ENCODE peak calls at places on chromosomes 4 and X, in four cellular contexts. Y is activated naive CD8-positive, alpha-beta T cell treated with anti-CD3 and anti-CD28 coated beads, Interleukin-2, amount 50 U/mL, for 24 hours; R is NCI-H1436; F is RPMI7951. S is an unnamed sample.

GRCh38 chr4:106369456-106370060 is 980 bp upstream of the GIMD1 start:
- DNase-seq in Y (peak), R (peak), F (peak), S (peak)

GRCh38 chr4:156677136-156677535 is 294.5 kb downstream of the PDGFC start:
- DNase-seq in Y (no peak), R (no peak), F (peak), S (peak)

GRCh38 chr4:157558016-157558415 is 337.5 kb downstream of the GRIA2 start:
- DNase-seq in Y (no peak), R (no peak), F (no peak), S (no peak)

GRCh38 chr4:179029683-179030082 is 1587.4 kb upstream of the AGA start:
- DNase-seq in Y (no peak), R (no peak), F (no peak), S (no peak)

GRCh38 chr4:6228158-6229067 is 28.1 kb upstream of the JAKMIP1 start:
- DNase-seq in Y (no peak), R (no peak), F (no peak), S (no peak)

GRCh38 chr4:47143261-47143660 is 111.9 kb downstream of the GABRB1 start:
- DNase-seq in Y (no peak), R (no peak), F (no peak), S (no peak)

GRCh38 chrX:121135488-121136207 is 88.2 kb downstream of the GLUD2 start:
- DNase-seq in Y (no peak), R (no peak), F (no peak), S (no peak)

GRCh38 chr4:86218721-86219481 is 141.0 kb downstream of the MAPK10 start:
- DNase-seq in Y (no peak), R (no peak), F (no peak), S (no peak)

GRCh38 chr4:90580271-90580825 is 453.2 kb downstream of the CCSER1 start:
- DNase-seq in Y (no peak), R (no peak), F (no peak), S (no peak)

GRCh38 chr4:6489962-6490361 is 17.5 kb upstream of the PPP2R2C start:
- DNase-seq in Y (no peak), R (no peak), F (no peak), S (no peak)

GRCh38 chrX:10103023-10103422 is 53.8 kb upstream of the CLCN4 start:
- DNase-seq in Y (no peak), R (no peak), F (peak), S (no peak)

GRCh38 chr4:169698331-169698730 is 59.4 kb downstream of the HPF1 start:
- DNase-seq in Y (no peak), R (no peak), F (no peak), S (no peak)

GRCh38 chrX:149522914-149523313 is 17.8 kb upstream of the IDS start:
- DNase-seq in Y (no peak), R (no peak), F (no peak), S (peak)

S was measured in hepatocyte.